ENCODE peak calls at places on chromosomes 1 and 21, in ten cellular contexts. Z is activated naive CD4-positive, alpha-beta T cell treated with anti-CD3 and anti-CD28 coated beads, Interleukin-2, amount 10 ng/mL, durations not matched to agents 7 days and 5 days; A is putamen; S is NCI-H1436; Q is H9; G is ELR; X is HAP-1; L is HTR-8/SVneo; H is MM.1S; B is T-helper 1 cell. K is an unnamed sample.

GRCh38 chr1:3357526-3358297 is 96.8 kb upstream of the ARHGEF16 start:
- DNase-seq in Z (no peak), A (no peak), S (no peak), Q (no peak), G (no peak), X (no peak), L (no peak), H (no peak), B (no peak), K (no peak)

GRCh38 chr1:3857791-3858129 is 484 bp downstream of the DFFB start:
- DNase-seq in Z (no peak), A (no peak), S (no peak), Q (no peak), G (no peak), X (no peak), L (no peak), H (no peak), B (no peak), K (no peak)

GRCh38 chr1:22611530-22611947 is 24.9 kb upstream of the C1QA start:
- DNase-seq in Z (peak), A (no peak), S (no peak), Q (peak), G (peak), X (peak), L (peak), H (peak), B (no peak), K (peak)

GRCh38 chr1:16980473-16981268 is at the start of gene MFAP2:
- DNase-seq in Z (no peak), A (no peak), S (no peak), Q (peak), G (peak), X (no peak), L (peak), H (no peak), B (no peak), K (no peak)

GRCh38 chr1:236063919-236064673 is 794 bp downstream of the NID1 start:
- DNase-seq in Z (no peak), A (no peak), S (no peak), Q (peak), G (peak), X (peak), L (peak), H (no peak), B (peak), K (peak)

GRCh38 chr1:37035828-37036666 is 1.7 kb upstream of the GRIK3 start:
- DNase-seq in Z (peak), A (no peak), S (peak), Q (peak), G (no peak), X (no peak), L (no peak), H (no peak), B (no peak), K (no peak)

GRCh38 chr1:24925082-24925779 is 4.8 kb downstream of the RUNX3 start:
- DNase-seq in Z (peak), A (no peak), S (no peak), Q (no peak), G (no peak), X (no peak), L (no peak), H (no peak), B (peak), K (no peak)

GRCh38 chr1:62407398-62408009 is 29.3 kb upstream of the USP1 start:
- DNase-seq in Z (no peak), A (peak), S (peak), Q (no peak), G (peak), X (peak), L (peak), H (peak), B (peak), K (peak)

GRCh38 chr1:220084460-220084859 is 5.1 kb downstream of the BPNT1 start:
- DNase-seq in Z (no peak), A (no peak), S (no peak), Q (no peak), G (no peak), X (no peak), L (no peak), H (no peak), B (no peak), K (no peak)

GRCh38 chr1:38962113-38962512 is 20.5 kb upstream of the RHBDL2 start:
- DNase-seq in Z (no peak), A (no peak), S (no peak), Q (no peak), G (peak), X (no peak), L (no peak), H (no peak), B (no peak), K (no peak)

GRCh38 chr1:229209386-229209785 is 61.5 kb upstream of the RAB4A start:
- DNase-seq in Z (peak), A (no peak), S (no peak), Q (no peak), G (no peak), X (no peak), L (no peak), H (no peak), B (no peak), K (no peak)

GRCh38 chr1:167881069-167881468 is 32.9 kb downstream of the ADCY10 start:
- DNase-seq in Z (no peak), A (no peak), S (no peak), Q (no peak), G (peak), X (no peak), L (no peak), H (no peak), B (no peak), K (no peak)

GRCh38 chr1:167190747-167191237 is 29.9 kb upstream of the POU2F1 start:
- DNase-seq in Z (no peak), A (no peak), S (no peak), Q (no peak), G (no peak), X (no peak), L (no peak), H (no peak), B (no peak), K (no peak)

GRCh38 chr1:36863500-36863899 is 170.8 kb downstream of the GRIK3 start:
- DNase-seq in Z (no peak), A (no peak), S (no peak), Q (no peak), G (no peak), X (no peak), L (no peak), H (no peak), B (no peak), K (no peak)

GRCh38 chr1:41102208-41102607 is 80.7 kb upstream of the SLFNL1 start:
- DNase-seq in Z (no peak), A (peak), S (no peak), Q (no peak), G (peak), X (no peak), L (peak), H (no peak), B (no peak), K (peak)

GRCh38 chr1:145710291-145711027 is 3.3 kb upstream of the PDZK1 start:
- DNase-seq in Z (no peak), A (no peak), S (no peak), Q (no peak), G (no peak), X (no peak), L (no peak), H (no peak), B (no peak), K (no peak)

GRCh38 chr1:173112129-173112528 is 61.4 kb upstream of the TNFSF18 start:
- DNase-seq in Z (no peak), A (no peak), S (no peak), Q (no peak), G (peak), X (no peak), L (no peak), H (peak), B (no peak), K (no peak)

GRCh38 chr1:48019714-48020315 is 22.6 kb upstream of the TRABD2B start:
- DNase-seq in Z (no peak), A (no peak), S (no peak), Q (peak), G (no peak), X (no peak), L (no peak), H (no peak), B (no peak), K (peak)

GRCh38 chr1:186055846-186056245 is 319.2 kb downstream of the TPR start:
- DNase-seq in Z (no peak), A (no peak), S (no peak), Q (no peak), G (peak), X (no peak), L (no peak), H (no peak), B (no peak), K (no peak)

GRCh38 chr21:43190544-43191340 is 21.9 kb downstream of the CRYAA start:
- DNase-seq in Z (no peak), A (no peak), S (no peak), Q (peak), G (no peak), X (no peak), L (no peak), H (no peak), B (no peak), K (no peak)

GRCh38 chr1:33986389-33987095 is 122.7 kb downstream of the HMGB4 start:
- DNase-seq in Z (no peak), A (no peak), S (no peak), Q (no peak), G (no peak), X (no peak), L (no peak), H (no peak), B (no peak), K (peak)

GRCh38 chr1:39116116-39116607 is 88.3 kb upstream of the MACF1 start:
- DNase-seq in Z (no peak), A (no peak), S (no peak), Q (no peak), G (no peak), X (no peak), L (no peak), H (no peak), B (no peak), K (no peak)